ENCODE peak calls at places on chromosome 10, in ten cellular contexts. Z is body of pancreas; X is psoas muscle; I is CD4-positive, CD25-positive, alpha-beta regulatory T cell; C is pancreas; K is fibroblast of lung; Q is OCI-LY7; W is aorta; P is IMR-90; M is epithelial cell of prostate. F is an unnamed sample.
A peak's percentile ranks its signal among the peaks of the same experiment; 100 is the strongest.

GRCh38 chr10:87618470-87619423 is 40.9 kb upstream of the PAPSS2 start:
- DNase-seq in C (peak; percentile 67), I (no peak), W (no peak), M (no peak), X (no peak), Q (no peak), Z (peak; percentile 70), K (no peak), P (peak; percentile 9), F (no peak)

GRCh38 chr10:35972275-35972674 is 330.2 kb upstream of the FZD8 start:
- DNase-seq in I (no peak), P (no peak), W (no peak), Z (no peak), M (no peak), X (no peak), Q (no peak), K (no peak), C (no peak), F (no peak)

GRCh38 chr10:96700477-96701099 is 19.7 kb downstream of the PIK3AP1 start:
- DNase-seq in Z (no peak), Q (peak; percentile 96), M (no peak), C (no peak), P (no peak), I (no peak), K (no peak), X (no peak), W (no peak), F (no peak)

GRCh38 chr10:79446451-79447020 is 1.1 kb upstream of the ZCCHC24 start:
- DNase-seq in Z (peak; percentile 78), I (no peak), W (peak; percentile 95), K (peak; percentile 32), X (peak; percentile 89), Q (no peak), P (no peak), C (peak; percentile 85), M (no peak), F (peak; percentile 44)

GRCh38 chr10:78408671-78409472 is 375.2 kb downstream of the RPS24 start:
- DNase-seq in Z (peak; percentile 90), I (no peak), C (peak; percentile 96), P (peak; percentile 20), X (peak; percentile 84), K (peak; percentile 21), M (no peak), W (peak; percentile 94), Q (no peak), F (no peak)

GRCh38 chr10:116891208-116891607 is 41.9 kb downstream of the ENO4 start:
- DNase-seq in P (peak; percentile 94), Q (no peak), Z (no peak), M (no peak), W (peak; percentile 84), K (peak; percentile 94), C (no peak), I (no peak), X (no peak), F (no peak)

GRCh38 chr10:3215336-3215860 is 42.8 kb upstream of the PITRM1 start:
- DNase-seq in Q (no peak), C (no peak), I (no peak), M (no peak), W (no peak), K (no peak), P (no peak), Z (no peak), X (no peak), F (no peak)

GRCh38 chr10:58305821-58306220 is 29.0 kb upstream of the UBE2D1 start:
- DNase-seq in X (no peak), P (no peak), Z (no peak), K (no peak), W (no peak), M (no peak), I (no peak), C (no peak), Q (no peak), F (no peak)

GRCh38 chr10:116744849-116745248 is 2.5 kb upstream of the HSPA12A start:
- DNase-seq in I (no peak), Z (no peak), Q (no peak), M (no peak), K (no peak), X (no peak), C (no peak), W (no peak), P (no peak), F (no peak)

GRCh38 chr10:90394306-90394705 is 463.5 kb downstream of the HTR7 start:
- DNase-seq in I (no peak), Q (no peak), X (no peak), M (no peak), C (no peak), P (no peak), Z (no peak), K (no peak), W (no peak), F (no peak)

GRCh38 chr10:42801135-42801534 is 18.5 kb downstream of the BMS1 start:
- DNase-seq in Q (no peak), Z (no peak), X (no peak), W (no peak), C (no peak), P (peak; percentile 21), K (no peak), M (no peak), I (no peak), F (no peak)

GRCh38 chr10:11547111-11547625 is 64.3 kb downstream of the USP6NL start:
- DNase-seq in W (no peak), P (no peak), Z (no peak), K (peak; percentile 23), X (no peak), Q (no peak), I (no peak), C (no peak), M (peak; percentile 54), F (no peak)

GRCh38 chr10:11551104-11551503 is 60.3 kb downstream of the USP6NL start:
- DNase-seq in P (no peak), W (no peak), Q (no peak), Z (no peak), M (no peak), K (no peak), X (no peak), C (no peak), I (no peak), F (no peak)

GRCh38 chr10:11548763-11549089 is 62.7 kb downstream of the USP6NL start:
- DNase-seq in W (no peak), Z (no peak), K (no peak), Q (no peak), P (no peak), M (no peak), C (no peak), X (no peak), I (no peak), F (no peak)

GRCh38 chr10:11548065-11548762 is 63.2 kb downstream of the USP6NL start:
- DNase-seq in K (no peak), Z (no peak), I (no peak), Q (no peak), X (no peak), P (no peak), M (no peak), W (no peak), C (no peak), F (no peak)

DNA sequence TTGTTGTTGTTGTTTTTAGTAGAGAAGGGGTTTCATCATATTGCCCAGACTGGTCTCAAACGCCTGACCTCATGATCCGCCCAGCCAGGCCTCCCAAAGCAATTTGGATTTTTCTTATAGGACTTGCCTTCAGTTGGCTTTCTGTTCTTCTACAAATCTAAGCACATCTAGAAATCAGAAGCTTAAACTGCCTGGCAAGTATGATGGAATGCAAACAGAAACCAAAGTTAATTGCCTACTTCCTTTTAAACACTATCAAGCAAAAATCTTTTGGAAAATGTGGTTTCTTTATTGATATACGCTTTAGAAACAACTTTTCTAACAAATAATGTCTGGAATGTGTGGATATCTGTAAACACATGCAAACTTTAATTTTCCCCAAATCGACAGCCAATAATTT is 64.9 kb downstream of the USP6NL start:
- DNase-seq in W (no peak), M (no peak), Z (no peak), I (no peak), C (no peak), P (peak; percentile 34), Q (no peak), K (peak; percentile 24), X (no peak), F (no peak)
- H3K27ac ChIP-seq in W (no peak overlapping the region), M (peak overlapping the region; percentile 61), Z (no peak overlapping the region), I (no peak overlapping the region), C (no peak overlapping the region), P (no peak overlapping the region), Q (no peak overlapping the region), K (no peak overlapping the region), X (no peak overlapping the region), F (no peak overlapping the region)

DNA sequence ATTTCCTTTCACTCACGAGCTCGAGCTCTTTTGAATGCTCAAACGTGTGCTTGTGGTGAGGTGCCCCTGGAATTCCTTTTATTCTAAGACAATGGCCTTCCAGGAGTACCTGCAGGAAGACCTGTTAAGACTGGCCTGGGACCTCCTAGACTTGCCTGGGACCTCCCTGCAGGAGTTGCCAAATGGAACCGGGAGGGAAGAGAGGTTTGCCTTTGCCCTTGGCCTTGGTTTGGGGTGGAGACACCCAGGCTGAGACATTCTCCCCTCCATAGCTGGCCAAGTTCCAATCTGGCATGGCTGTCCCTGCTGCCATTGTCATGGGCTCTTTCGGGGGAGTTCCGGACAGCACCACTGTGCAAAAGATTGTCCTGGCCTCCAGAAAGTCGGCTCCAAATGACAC is 39.7 kb downstream of the DNAJB12 start:
- DNase-seq in X (no peak), I (no peak), K (no peak), C (no peak), Z (peak; percentile 22), P (no peak), M (no peak), Q (no peak), W (no peak), F (no peak)
- H3K27ac ChIP-seq in X (peak overlapping the region; percentile 87), I (no peak overlapping the region), K (peak overlapping the region; percentile 13), C (peak overlapping the region; percentile 83), Z (peak overlapping the region; percentile 94), P (no peak overlapping the region), M (peak overlapping the region; percentile 100), Q (no peak overlapping the region), W (no peak overlapping the region), F (no peak overlapping the region)

GRCh38 chr10:4867109-4867519 is 41.1 kb downstream of the AKR1E2 start:
- DNase-seq in M (no peak), I (no peak), Q (no peak), W (no peak), P (no peak), K (no peak), X (no peak), Z (no peak), C (no peak), F (no peak)
- H3K27ac ChIP-seq in M (no peak overlapping the region), I (no peak overlapping the region), Q (no peak overlapping the region), W (peak overlapping the region; percentile 10), P (no peak overlapping the region), K (no peak overlapping the region), X (no peak overlapping the region), Z (no peak overlapping the region), C (no peak overlapping the region), F (no peak overlapping the region)

DNA sequence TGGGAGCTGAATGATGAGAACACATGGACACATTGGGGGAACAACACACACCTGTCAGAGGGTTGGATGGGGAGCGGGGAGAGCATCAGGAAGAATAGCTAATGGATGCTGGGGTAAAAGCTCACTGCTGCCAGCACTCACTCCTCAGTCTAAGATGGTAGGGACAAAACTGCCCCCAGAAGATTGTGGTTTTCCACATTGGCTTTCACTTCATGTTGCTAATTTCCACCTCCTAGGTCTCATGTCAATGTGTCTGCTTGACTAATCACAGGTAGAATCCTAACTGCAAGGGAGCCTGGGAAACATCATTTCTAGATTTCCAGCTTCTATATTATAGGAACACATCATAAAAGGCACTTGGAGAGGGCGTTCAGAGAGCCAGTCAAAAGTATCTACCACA is 22.6 kb downstream of the APBB1IP start:
- DNase-seq in Q (no peak), I (no peak), M (no peak), X (no peak), Z (no peak), C (no peak), W (no peak), K (no peak), P (no peak), F (no peak)
- H3K27ac ChIP-seq in Q (no peak overlapping the region), I (no peak overlapping the region), M (no peak overlapping the region), X (no peak overlapping the region), Z (no peak overlapping the region), C (no peak overlapping the region), W (no peak overlapping the region), K (no peak overlapping the region), P (no peak overlapping the region), F (no peak overlapping the region)

F was measured in CD4-positive, alpha-beta T cell.